ENCODE peak calls at places on chromosomes 16 and 17, in four cellular contexts. One of them, this sample, is unnamed.

GRCh38 chr16:70681382-70682238 is 4.2 kb downstream of the MTSS2 start:
- DNase-seq in upper lobe of right lung: no peak
- DNase-seq in CD8-positive, alpha-beta memory T cell: no peak
- DNase-seq in uterus: no peak
- DNase-seq in this sample: no peak

GRCh38 chr17:44386182-44386525 is 3.3 kb downstream of the ITGA2B start:
- DNase-seq in upper lobe of right lung: no peak
- DNase-seq in CD8-positive, alpha-beta memory T cell: no peak
- DNase-seq in uterus: no peak
- DNase-seq in this sample: no peak

GRCh38 chr17:74936470-74936799 is 737 bp downstream of the OTOP3 start:
- DNase-seq in upper lobe of right lung: no peak
- DNase-seq in CD8-positive, alpha-beta memory T cell: no peak
- DNase-seq in uterus: no peak
- DNase-seq in this sample: no peak

GRCh38 chr17:45843722-45844121 is 959 bp upstream of the SPPL2C start:
- DNase-seq in upper lobe of right lung: no peak
- DNase-seq in CD8-positive, alpha-beta memory T cell: no peak
- DNase-seq in uterus: no peak
- DNase-seq in this sample: no peak

GRCh38 chr17:42087042-42087701 is 11.1 kb downstream of the ZNF385C start:
- DNase-seq in upper lobe of right lung: no peak
- DNase-seq in CD8-positive, alpha-beta memory T cell: no peak
- DNase-seq in uterus: no peak
- DNase-seq in this sample: no peak

GRCh38 chr17:42980766-42981397 is 517 bp downstream of the RUNDC1 start:
- DNase-seq in upper lobe of right lung: peak; percentile 79
- DNase-seq in CD8-positive, alpha-beta memory T cell: peak; percentile 47
- DNase-seq in uterus: no peak
- DNase-seq in this sample: no peak

GRCh38 chr16:31134625-31135534 is 647 bp downstream of the PRSS8 start:
- DNase-seq in upper lobe of right lung: peak; percentile 88
- DNase-seq in CD8-positive, alpha-beta memory T cell: no peak
- DNase-seq in uterus: no peak
- DNase-seq in this sample: no peak

GRCh38 chr16:84777435-84777834 is 42.4 kb upstream of the CRISPLD2 start:
- DNase-seq in upper lobe of right lung: no peak
- DNase-seq in CD8-positive, alpha-beta memory T cell: no peak
- DNase-seq in uterus: no peak
- DNase-seq in this sample: no peak

GRCh38 chr16:77657016-77657415 is 65.3 kb upstream of the NUDT7 start:
- DNase-seq in upper lobe of right lung: no peak
- DNase-seq in CD8-positive, alpha-beta memory T cell: no peak
- DNase-seq in uterus: no peak
- DNase-seq in this sample: no peak

GRCh38 chr17:75619506-75620431 is 13.5 kb upstream of the SMIM5 start:
- DNase-seq in upper lobe of right lung: no peak
- DNase-seq in CD8-positive, alpha-beta memory T cell: no peak
- DNase-seq in uterus: no peak
- DNase-seq in this sample: no peak

GRCh38 chr17:19260958-19261357 is 23.8 kb downstream of the EPN2 start:
- DNase-seq in upper lobe of right lung: no peak
- DNase-seq in CD8-positive, alpha-beta memory T cell: no peak
- DNase-seq in uterus: peak; percentile 43
- DNase-seq in this sample: no peak

GRCh38 chr17:36732351-36732750 is 131.0 kb downstream of the MRM1 start:
- DNase-seq in upper lobe of right lung: no peak
- DNase-seq in CD8-positive, alpha-beta memory T cell: no peak
- DNase-seq in uterus: no peak
- DNase-seq in this sample: no peak

GRCh38 chr17:49696233-49696761 is 11.5 kb downstream of the SLC35B1 start:
- DNase-seq in upper lobe of right lung: no peak
- DNase-seq in CD8-positive, alpha-beta memory T cell: peak; percentile 43
- DNase-seq in uterus: no peak
- DNase-seq in this sample: peak; percentile 44

GRCh38 chr17:43840814-43841213 is 6.2 kb upstream of the CD300LG start:
- DNase-seq in upper lobe of right lung: no peak
- DNase-seq in CD8-positive, alpha-beta memory T cell: no peak
- DNase-seq in uterus: no peak
- DNase-seq in this sample: no peak

GRCh38 chr16:1390239-1390638 is 24.3 kb downstream of the UNKL start:
- DNase-seq in upper lobe of right lung: no peak
- DNase-seq in CD8-positive, alpha-beta memory T cell: no peak
- DNase-seq in uterus: no peak
- DNase-seq in this sample: no peak

GRCh38 chr17:76384987-76385891 is 830 bp downstream of the SPHK1 start:
- DNase-seq in upper lobe of right lung: peak; percentile 74
- DNase-seq in CD8-positive, alpha-beta memory T cell: peak; percentile 49
- DNase-seq in uterus: no peak
- DNase-seq in this sample: peak; percentile 43

GRCh38 chr17:39028690-39029089 is 61.5 kb upstream of the FBXO47 start:
- DNase-seq in upper lobe of right lung: no peak
- DNase-seq in CD8-positive, alpha-beta memory T cell: no peak
- DNase-seq in uterus: no peak
- DNase-seq in this sample: no peak

GRCh38 chr17:33973491-33973890 is 281.6 kb upstream of the CCL2 start:
- DNase-seq in upper lobe of right lung: no peak
- DNase-seq in CD8-positive, alpha-beta memory T cell: no peak
- DNase-seq in uterus: no peak
- DNase-seq in this sample: no peak

GRCh38 chr17:43604549-43604948 is 57.2 kb downstream of the MEOX1 start:
- DNase-seq in upper lobe of right lung: no peak
- DNase-seq in CD8-positive, alpha-beta memory T cell: no peak
- DNase-seq in uterus: no peak
- DNase-seq in this sample: no peak

GRCh38 chr17:17018612-17019429 is 23.4 kb upstream of the MPRIP start:
- DNase-seq in upper lobe of right lung: peak; percentile 90
- DNase-seq in CD8-positive, alpha-beta memory T cell: no peak
- DNase-seq in uterus: no peak
- DNase-seq in this sample: no peak

GRCh38 chr16:68466174-68466573 is 17.9 kb upstream of the SMPD3 start:
- DNase-seq in upper lobe of right lung: no peak
- DNase-seq in CD8-positive, alpha-beta memory T cell: no peak
- DNase-seq in uterus: no peak
- DNase-seq in this sample: no peak

GRCh38 chr16:67562526-67562917 is at the start of gene CTCF:
- DNase-seq in upper lobe of right lung: peak; percentile 95
- DNase-seq in CD8-positive, alpha-beta memory T cell: peak; percentile 78
- DNase-seq in uterus: peak; percentile 81
- DNase-seq in this sample: peak; percentile 80

GRCh38 chr17:71405101-71405500 is 715.7 kb upstream of the SOX9 start:
- DNase-seq in upper lobe of right lung: no peak
- DNase-seq in CD8-positive, alpha-beta memory T cell: no peak
- DNase-seq in uterus: no peak
- DNase-seq in this sample: no peak
- H3K4me1 ChIP-seq in upper lobe of right lung: no peaks in the 10 kb centered on the region
- H3K4me1 ChIP-seq in CD8-positive, alpha-beta memory T cell: no peaks in the 10 kb centered on the region
- H3K4me1 ChIP-seq in uterus: no peaks in the 10 kb centered on the region
- H3K4me1 ChIP-seq in this sample: no peaks in the 10 kb centered on the region

DNA sequence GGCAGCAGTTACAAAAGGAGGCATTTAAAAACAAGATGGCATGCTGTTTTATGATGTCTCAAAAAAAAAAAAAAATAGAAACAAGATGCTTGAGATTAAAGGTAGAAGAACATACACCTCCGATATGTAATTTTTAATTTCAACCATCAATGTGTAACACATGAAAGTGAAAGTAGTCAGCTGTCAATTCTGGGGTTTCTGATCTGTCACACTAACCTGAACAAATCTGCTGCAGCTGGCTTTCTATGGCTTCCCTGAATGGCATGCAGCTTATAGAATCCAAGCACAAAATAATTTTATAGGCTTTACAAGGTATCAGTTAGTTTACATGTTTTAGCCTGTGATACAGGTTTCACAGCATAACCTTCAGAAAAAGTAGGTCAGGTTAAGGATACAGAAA is 13.5 kb downstream of the GLYR1 start:
- DNase-seq in upper lobe of right lung: no peak
- DNase-seq in CD8-positive, alpha-beta memory T cell: no peak
- DNase-seq in uterus: no peak
- DNase-seq in this sample: no peak
- H3K36me3 ChIP-seq in upper lobe of right lung: peaks cover 95% of the 10 kb centered on the region
- H3K36me3 ChIP-seq in CD8-positive, alpha-beta memory T cell: peaks cover 47% of the 10 kb centered on the region
- H3K36me3 ChIP-seq in uterus: no peaks in the 10 kb centered on the region
- H3K36me3 ChIP-seq in this sample: peaks cover 49% of the 10 kb centered on the region

GRCh38 chr17:72702998-72703397 is 389.5 kb downstream of the SLC39A11 start:
- DNase-seq in upper lobe of right lung: no peak
- DNase-seq in CD8-positive, alpha-beta memory T cell: no peak
- DNase-seq in uterus: no peak
- DNase-seq in this sample: no peak
- H3K27ac ChIP-seq in upper lobe of right lung: no peak overlapping the region
- H3K27ac ChIP-seq in CD8-positive, alpha-beta memory T cell: no peak overlapping the region
- H3K27ac ChIP-seq in uterus: no peak overlapping the region
- H3K27ac ChIP-seq in this sample: no peak overlapping the region

GRCh38 chr16:57604177-57604576 is 24.3 kb upstream of the ADGRG1 start:
- DNase-seq in upper lobe of right lung: no peak
- DNase-seq in CD8-positive, alpha-beta memory T cell: no peak
- DNase-seq in uterus: no peak
- DNase-seq in this sample: no peak
- H3K4me1 ChIP-seq in upper lobe of right lung: peaks cover 3% of the 10 kb centered on the region
- H3K4me1 ChIP-seq in CD8-positive, alpha-beta memory T cell: peaks cover 50% of the 10 kb centered on the region
- H3K4me1 ChIP-seq in uterus: no peaks in the 10 kb centered on the region
- H3K4me1 ChIP-seq in this sample: peaks cover 19% of the 10 kb centered on the region

DNA sequence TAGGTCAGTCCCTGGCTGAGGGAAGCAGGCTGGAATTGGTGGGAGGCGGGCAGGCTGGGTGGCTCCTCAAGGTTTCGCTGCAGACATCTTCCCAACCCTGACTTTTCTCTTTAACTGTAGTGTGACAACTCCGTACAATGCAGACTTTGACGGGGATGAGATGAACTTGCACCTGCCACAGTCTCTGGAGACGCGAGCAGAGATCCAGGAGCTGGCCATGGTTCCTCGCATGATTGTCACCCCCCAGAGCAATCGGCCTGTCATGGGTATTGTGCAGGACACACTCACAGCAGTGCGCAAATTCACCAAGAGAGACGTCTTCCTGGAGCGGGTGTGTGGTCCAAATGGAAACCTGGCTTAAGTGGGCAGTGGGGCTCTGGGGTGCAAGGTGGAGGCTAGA is 15.0 kb downstream of the POLR2A start:
- DNase-seq in upper lobe of right lung: no peak
- DNase-seq in CD8-positive, alpha-beta memory T cell: no peak
- DNase-seq in uterus: no peak
- DNase-seq in this sample: no peak
- H3K36me3 ChIP-seq in upper lobe of right lung: peaks cover 86% of the 10 kb centered on the region
- H3K36me3 ChIP-seq in CD8-positive, alpha-beta memory T cell: peaks cover 81% of the 10 kb centered on the region
- H3K36me3 ChIP-seq in uterus: no peaks in the 10 kb centered on the region
- H3K36me3 ChIP-seq in this sample: peaks cover 84% of the 10 kb centered on the region

GRCh38 chr17:35313875-35314409 is 59.5 kb downstream of the SLFN11 start:
- DNase-seq in upper lobe of right lung: peak; percentile 63
- DNase-seq in CD8-positive, alpha-beta memory T cell: peak; percentile 23
- DNase-seq in uterus: peak; percentile 26
- DNase-seq in this sample: no peak

GRCh38 chr17:35315283-35315682 is 58.1 kb downstream of the SLFN11 start:
- DNase-seq in upper lobe of right lung: no peak
- DNase-seq in CD8-positive, alpha-beta memory T cell: no peak
- DNase-seq in uterus: no peak
- DNase-seq in this sample: no peak

GRCh38 chr17:35315971-35316370 is 57.5 kb downstream of the SLFN11 start:
- DNase-seq in upper lobe of right lung: no peak
- DNase-seq in CD8-positive, alpha-beta memory T cell: no peak
- DNase-seq in uterus: no peak
- DNase-seq in this sample: no peak

GRCh38 chr17:35312790-35313711 is 60.4 kb downstream of the SLFN11 start:
- DNase-seq in upper lobe of right lung: peak; percentile 63
- DNase-seq in CD8-positive, alpha-beta memory T cell: peak; percentile 89
- DNase-seq in uterus: peak; percentile 51
- DNase-seq in this sample: peak; percentile 80

DNA sequence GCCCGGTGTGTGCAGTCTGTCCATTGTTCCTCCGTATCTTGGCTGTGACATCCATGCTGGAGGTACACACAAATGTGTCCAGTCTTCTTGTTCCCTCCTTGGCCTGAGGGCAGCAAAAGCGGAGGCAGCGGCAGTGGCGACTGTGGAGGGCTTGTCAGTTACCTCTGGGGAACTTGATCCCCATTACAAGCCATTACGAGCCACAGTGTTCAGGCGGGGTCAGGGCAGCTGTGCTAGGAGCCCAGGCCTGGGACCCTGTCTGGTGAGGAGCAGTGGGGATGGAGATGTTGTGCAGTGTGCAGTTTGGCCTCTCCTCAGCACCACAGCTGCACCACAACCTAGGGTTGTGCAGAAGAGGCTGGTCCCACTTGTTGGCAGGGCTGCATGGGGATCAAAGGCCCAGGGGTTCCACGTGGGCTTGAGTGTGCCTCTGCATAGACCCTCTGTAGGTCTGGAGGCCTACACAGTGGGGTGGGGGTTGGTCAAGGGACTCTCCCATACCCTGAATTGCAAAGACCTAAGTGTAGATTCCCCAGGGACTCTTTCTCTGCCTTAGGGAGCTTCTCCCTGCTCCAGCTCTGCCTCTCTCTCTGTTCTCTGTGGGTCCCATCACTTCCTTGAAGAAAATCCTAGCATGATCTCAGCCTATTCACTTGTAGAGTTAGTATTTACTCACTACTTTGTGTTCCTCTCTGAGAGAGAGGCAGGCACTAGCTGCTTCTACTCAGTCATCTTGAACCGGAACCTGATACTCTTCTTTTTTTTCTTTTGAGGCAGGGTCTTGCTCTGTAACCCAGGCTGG is 58.8 kb downstream of the SLFN11 start:
- DNase-seq in upper lobe of right lung: no peak
- DNase-seq in CD8-positive, alpha-beta memory T cell: no peak
- DNase-seq in uterus: no peak
- DNase-seq in this sample: no peak
- H3K27ac ChIP-seq in upper lobe of right lung: peak overlapping the region; percentile 20
- H3K27ac ChIP-seq in CD8-positive, alpha-beta memory T cell: no peak overlapping the region
- H3K27ac ChIP-seq in uterus: peak overlapping the region; percentile 35
- H3K27ac ChIP-seq in this sample: peak overlapping the region; percentile 80

This sample was measured in effector memory CD4-positive, alpha-beta T cell.